ENCODE peak calls at places on chromosomes 16 and 17, in six cellular contexts. S is spleen, Z is prostate gland, F is K562, I is upper lobe of left lung, P is GM12878. N is an unnamed sample. For H3K27me3, the result is how much of the 10 kb centered on the place peaks cover.

GRCh38 chr17:48510761-48511604 is 19.8 kb downstream of the HOXB1 start:
- DNase-seq in S (no peak), P (peak), F (no peak), I (no peak), Z (no peak), N (no peak)

GRCh38 chr16:31474173-31474714 is 2.3 kb downstream of the TGFB1I1 start:
- DNase-seq in F (peak), S (peak), Z (no peak), P (no peak), I (no peak), N (no peak)

GRCh38 chr17:43945074-43945824 is 3.0 kb upstream of the PPY start:
- DNase-seq in Z (no peak), F (no peak), I (no peak), S (no peak), P (no peak), N (no peak)

GRCh38 chr17:77312786-77313599 is 172.2 kb downstream of the SEC14L1 start:
- DNase-seq in S (peak), I (no peak), F (no peak), P (no peak), Z (no peak), N (no peak)

GRCh38 chr17:57259817-57260216 is 3.5 kb downstream of the MSI2 start:
- DNase-seq in I (no peak), S (no peak), Z (no peak), F (no peak), P (no peak), N (no peak)

GRCh38 chr17:53626286-53626685 is 196.4 kb upstream of the KIF2B start:
- DNase-seq in S (no peak), F (peak), I (no peak), P (no peak), Z (no peak), N (no peak)

GRCh38 chr16:31099860-31100638 is 5.5 kb upstream of the VKORC1 start:
- DNase-seq in Z (no peak), S (no peak), F (no peak), P (no peak), I (no peak), N (no peak)

GRCh38 chr16:56767018-56767417 is 37.1 kb downstream of the NUP93 start:
- DNase-seq in Z (no peak), P (no peak), I (peak), S (no peak), F (no peak), N (no peak)

GRCh38 chr16:23274968-23275367 is 27.1 kb upstream of the SCNN1B start:
- DNase-seq in Z (no peak), I (no peak), P (no peak), F (no peak), S (no peak), N (no peak)

GRCh38 chr16:16014329-16015224 is 65.2 kb downstream of the ABCC1 start:
- DNase-seq in P (no peak), Z (peak), F (no peak), S (no peak), I (peak), N (no peak)

GRCh38 chr17:61309362-61309761 is 90.3 kb upstream of the TBX2 start:
- DNase-seq in F (no peak), I (no peak), P (no peak), S (no peak), Z (no peak), N (no peak)

GRCh38 chr17:50173335-50173941 is 7.6 kb downstream of the SGCA start:
- DNase-seq in Z (no peak), F (no peak), I (no peak), P (no peak), S (no peak), N (no peak)

GRCh38 chr17:34570491-34570890 is 8.9 kb upstream of the TMEM132E start:
- DNase-seq in Z (no peak), I (no peak), P (no peak), S (no peak), F (no peak), N (no peak)
- H3K27me3 ChIP-seq in Z (under half), I (under half), P (under half), S (half or more), F (under half), N (under half)

GRCh38 chr16:67404740-67405226 is 11.5 kb upstream of the TPPP3 start:
- DNase-seq in I (peak), S (no peak), P (no peak), F (no peak), Z (peak), N (peak)
- TF ChIP-seq POLR2AphosphoS5 in I (peak), S (no peak), P (no peak), F (no peak), Z (peak), N (peak)

GRCh38 chr17:45441536-45442310 is 9.1 kb upstream of the ARHGAP27 start:
- DNase-seq in S (peak), I (no peak), F (no peak), P (no peak), Z (no peak), N (peak)
- H3K27me3 ChIP-seq in S (under half), I (under half), F (under half), P (under half), Z (under half), N (under half)

GRCh38 chr16:88478115-88478514 is 25.0 kb downstream of the ZFPM1 start:
- DNase-seq in Z (no peak), S (peak), P (no peak), F (no peak), I (no peak), N (no peak)

GRCh38 chr16:88477631-88478030 is 24.6 kb downstream of the ZFPM1 start:
- DNase-seq in Z (no peak), P (no peak), F (no peak), S (no peak), I (no peak), N (no peak)

GRCh38 chr16:88478889-88479794 is 26.1 kb downstream of the ZFPM1 start:
- DNase-seq in S (no peak), P (no peak), F (no peak), I (no peak), Z (no peak), N (no peak)

GRCh38 chr16:88481851-88482250 is 28.8 kb downstream of the ZFPM1 start:
- DNase-seq in Z (no peak), I (no peak), P (no peak), S (no peak), F (no peak), N (no peak)

DNA sequence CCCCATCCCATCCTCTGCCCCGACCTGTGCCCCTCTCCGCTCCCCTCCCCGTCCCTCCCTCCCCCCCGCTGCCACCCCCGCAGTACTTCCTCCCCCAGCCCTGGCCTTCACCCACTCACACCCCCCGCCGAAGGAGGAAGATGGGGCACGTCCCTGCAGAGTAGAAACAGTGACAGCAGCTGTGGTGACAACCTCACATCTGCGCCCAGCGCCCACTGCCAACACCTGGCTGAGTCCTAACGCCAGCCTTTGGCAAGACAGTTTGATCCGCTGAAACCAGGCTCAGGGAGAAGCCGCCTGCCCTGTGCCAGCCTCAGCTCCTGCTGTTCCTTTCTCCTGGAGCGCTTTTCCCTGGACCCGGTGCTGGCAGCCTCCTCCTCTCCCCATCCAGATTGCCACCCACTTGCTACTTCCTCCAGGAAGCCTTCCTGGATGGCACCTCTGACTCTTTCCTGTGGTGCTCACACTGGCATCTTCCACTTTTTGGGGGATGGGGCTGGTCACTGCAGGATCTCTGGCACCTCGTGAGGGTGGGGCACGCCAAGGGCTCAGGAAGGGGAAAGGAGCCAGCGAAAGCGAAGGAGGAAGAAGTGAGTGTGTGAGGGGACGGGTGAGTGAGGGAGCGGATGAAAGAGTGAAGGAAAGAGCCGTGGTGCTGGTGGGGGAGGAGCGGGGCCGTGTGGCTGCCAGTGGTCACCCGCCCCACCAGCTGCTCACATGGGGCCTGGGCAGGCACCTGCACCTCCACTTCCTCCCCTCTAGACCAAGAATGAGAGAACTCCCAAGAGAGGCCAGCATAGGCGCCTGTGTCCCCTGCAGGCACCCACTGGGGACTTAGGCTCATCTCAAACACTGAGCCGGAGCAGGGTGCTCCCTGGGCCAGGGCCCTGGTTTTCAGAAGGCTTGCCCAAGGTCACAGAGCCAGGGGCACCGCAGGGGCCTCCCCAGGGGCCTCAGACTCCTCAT is 27.0 kb downstream of the ZFPM1 start:
- DNase-seq in Z (no peak), P (no peak), F (no peak), I (no peak), S (peak), N (no peak)
- TF ChIP-seq POLR2AphosphoS5 in Z (no peak), P (no peak), F (no peak), I (no peak), S (peak), N (no peak)

GRCh38 chr17:74197801-74198200 is 5.7 kb upstream of the RPL38 start:
- DNase-seq in I (no peak), Z (no peak), F (no peak), P (no peak), S (no peak), N (no peak)
- H3K27me3 ChIP-seq in I (under half), Z (under half), F (under half), P (under half), S (half or more), N (under half)

GRCh38 chr17:80779961-80780380 is 211.7 kb upstream of the CHMP6 start:
- DNase-seq in Z (no peak), S (no peak), P (no peak), I (peak), F (no peak), N (peak)
- TF ChIP-seq POLR2AphosphoS5 in Z (no peak), S (peak), P (no peak), I (peak), F (no peak), N (peak)

DNA sequence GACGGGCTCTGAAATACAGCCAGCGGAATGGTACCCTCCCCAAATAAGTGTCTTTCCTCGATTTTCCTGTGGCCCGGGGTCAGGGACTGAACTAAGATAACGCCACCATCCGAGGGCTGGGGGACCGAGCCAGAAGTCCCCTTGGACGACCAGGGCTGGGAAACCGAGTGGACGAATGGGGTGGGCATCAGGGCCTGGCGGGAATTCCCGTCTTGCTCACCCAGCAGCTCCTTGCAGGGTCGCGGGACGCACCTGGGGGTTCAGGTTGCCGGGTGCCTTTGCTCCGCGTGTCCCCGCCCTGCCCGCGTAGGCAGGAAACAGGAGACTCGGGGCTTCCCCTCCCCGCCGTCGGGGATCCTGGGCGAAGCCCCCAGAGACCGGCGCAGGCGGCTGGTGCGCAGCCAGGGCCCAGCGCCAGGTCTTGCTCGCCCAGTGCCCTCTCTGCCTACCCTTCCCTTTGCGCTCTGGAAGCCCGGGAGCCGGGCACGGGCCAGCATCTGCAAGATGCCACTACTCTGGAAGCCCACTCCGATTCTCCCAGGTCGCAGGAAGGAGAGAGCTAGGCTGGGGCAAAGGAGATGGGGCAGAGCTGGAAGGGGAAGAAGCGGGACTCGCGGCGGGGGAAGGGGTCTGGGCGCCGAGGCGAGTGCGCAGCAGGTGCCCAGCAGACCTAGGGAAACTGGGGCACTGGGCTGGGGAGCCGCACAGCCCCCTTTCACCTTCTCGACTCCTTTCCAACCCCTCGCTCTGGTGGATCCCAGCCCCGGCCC is 729 bp upstream of the GRIN2C start:
- DNase-seq in P (no peak), F (no peak), S (no peak), I (no peak), Z (no peak), N (no peak)
- H3K27me3 ChIP-seq in P (under half), F (under half), S (half or more), I (under half), Z (under half), N (half or more)

DNA sequence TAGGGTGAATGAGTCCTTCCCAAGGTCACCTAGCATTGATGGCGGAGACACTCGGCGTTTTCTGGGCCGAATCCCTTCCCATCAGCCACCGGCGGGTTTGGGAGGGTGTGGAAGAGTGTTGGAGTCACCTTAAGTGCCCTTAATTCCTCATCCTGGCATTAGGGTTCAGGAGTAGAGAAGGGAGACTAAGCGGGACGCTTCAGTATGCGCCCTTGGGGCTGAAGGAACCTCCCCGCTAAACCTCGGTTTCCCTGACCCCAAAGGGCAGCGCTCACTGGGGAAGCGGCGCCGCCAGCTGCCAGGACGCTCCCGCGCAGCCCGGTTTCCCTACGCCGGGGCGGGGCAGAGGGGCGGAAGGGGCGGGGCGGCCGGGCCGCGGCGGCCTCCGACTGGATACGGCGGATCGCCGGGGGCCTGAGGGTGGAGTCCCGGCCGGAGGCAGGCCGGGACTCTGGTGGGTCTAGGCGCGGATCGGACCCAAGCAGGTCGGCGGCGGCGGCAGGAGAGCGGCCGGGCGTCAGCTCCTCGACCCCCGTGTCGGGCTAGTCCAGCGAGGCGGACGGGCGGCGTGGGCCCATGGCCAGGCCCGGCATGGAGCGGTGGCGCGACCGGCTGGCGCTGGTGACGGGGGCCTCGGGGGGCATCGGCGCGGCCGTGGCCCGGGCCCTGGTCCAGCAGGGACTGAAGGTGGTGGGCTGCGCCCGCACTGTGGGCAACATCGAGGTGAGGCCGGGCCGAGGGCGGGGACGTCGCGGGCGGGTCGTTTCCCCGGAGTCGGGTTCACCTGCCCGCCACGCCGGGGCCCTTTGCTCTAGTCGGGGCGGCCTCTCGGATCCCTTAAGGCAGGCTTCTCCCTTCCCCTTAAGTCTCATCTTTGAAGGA is at the start of gene DHRS11:
- DNase-seq in Z (peak), F (peak), I (peak), P (no peak), S (peak), N (peak)
- TF ChIP-seq POLR2AphosphoS5 in Z (peak), F (peak), I (no peak), P (peak), S (peak), N (no peak)

DNA sequence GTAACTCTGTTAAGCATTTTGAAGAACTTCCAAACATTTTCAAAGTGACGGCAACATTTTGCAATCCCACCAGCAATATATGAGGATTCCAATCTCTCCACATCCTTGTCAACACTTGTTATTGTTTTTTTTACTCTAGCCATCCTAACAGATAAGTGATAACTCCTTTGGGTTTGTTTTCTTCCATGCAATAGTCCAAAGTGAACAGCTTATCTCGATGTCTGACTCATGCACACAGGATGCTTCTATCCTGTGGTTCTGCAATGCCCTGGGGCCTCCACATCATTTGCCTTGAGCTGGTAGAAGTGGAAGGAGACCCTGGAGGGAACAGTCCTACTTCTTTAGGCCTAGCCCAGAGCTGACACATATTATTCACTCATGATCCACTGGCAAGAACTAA is 13.0 kb downstream of the TLE7 start:
- DNase-seq in F (no peak), S (no peak), I (no peak), P (no peak), Z (no peak), N (no peak)
- H3K27me3 ChIP-seq in F (under half), S (under half), I (under half), P (under half), Z (under half), N (under half)

N was measured in suprapubic skin.